ENCODE peak calls at places on chromosomes 1 and 21, in four cellular contexts. F is spleen; G is HCT116; U is CD8-positive, alpha-beta T cell. V is an unnamed sample.

GRCh38 chr21:21624674-21625073 is 626.5 kb downstream of the NCAM2 start:
- DNase-seq in F (no peak), G (no peak), U (no peak), V (peak; percentile 26)

GRCh38 chr1:48499211-48499610 is 27.2 kb upstream of the SPATA6 start:
- DNase-seq in F (no peak), G (no peak), U (no peak), V (no peak)

GRCh38 chr21:33238565-33239255 is 9.0 kb downstream of the IFNAR2 start:
- DNase-seq in F (no peak), G (no peak), U (no peak), V (no peak)

GRCh38 chr21:41866274-41866809 is 12.8 kb downstream of the PRDM15 start:
- DNase-seq in F (peak; percentile 60), G (no peak), U (no peak), V (no peak)

GRCh38 chr1:244049142-244049968 is 1.7 kb upstream of the ZBTB18 start:
- DNase-seq in F (peak; percentile 94), G (no peak), U (peak; percentile 43), V (no peak)

GRCh38 chr1:17194133-17194475 is 10.8 kb upstream of the PADI1 start:
- DNase-seq in F (no peak), G (no peak), U (no peak), V (no peak)

GRCh38 chr1:93304716-93305138 is 41.0 kb upstream of the DR1 start:
- DNase-seq in F (no peak), G (peak; percentile 35), U (peak; percentile 15), V (peak; percentile 48)

GRCh38 chr1:24914226-24915069 is 15.6 kb downstream of the RUNX3 start:
- DNase-seq in F (no peak), G (no peak), U (no peak), V (no peak)

GRCh38 chr1:100891380-100891779 is 3.3 kb downstream of the EXTL2 start:
- DNase-seq in F (no peak), G (no peak), U (no peak), V (no peak)

GRCh38 chr21:42056996-42057689 is 14.0 kb upstream of the UMODL1 start:
- DNase-seq in F (peak; percentile 68), G (no peak), U (no peak), V (peak; percentile 84)

GRCh38 chr1:40281852-40282251 is 23.8 kb downstream of the ZMPSTE24 start:
- DNase-seq in F (no peak), G (no peak), U (no peak), V (no peak)

GRCh38 chr1:153364181-153364580 is 6.5 kb downstream of the S100A9 start:
- DNase-seq in F (no peak), G (no peak), U (no peak), V (no peak)

GRCh38 chr1:119808972-119809550 is 2.2 kb downstream of the REG4 start:
- DNase-seq in F (peak; percentile 89), G (peak; percentile 64), U (peak; percentile 57), V (peak; percentile 47)

GRCh38 chr1:33177996-33178540 is 3.8 kb downstream of the TRIM62 start:
- DNase-seq in F (no peak), G (no peak), U (no peak), V (no peak)

GRCh38 chr1:174963547-174964125 is 36.1 kb upstream of the CACYBP start:
- DNase-seq in F (no peak), G (no peak), U (no peak), V (no peak)

GRCh38 chr1:89826594-89826993 is 5.8 kb downstream of the LRRC8D start:
- DNase-seq in F (no peak), G (no peak), U (no peak), V (no peak)

GRCh38 chr1:57443004-57443403 is 19.1 kb upstream of the DAB1 start:
- DNase-seq in F (no peak), G (no peak), U (no peak), V (no peak)

GRCh38 chr1:85091647-85092295 is 43.5 kb upstream of the MCOLN3 start:
- DNase-seq in F (no peak), G (no peak), U (no peak), V (no peak)

GRCh38 chr1:222618001-222618879 is at the start of gene MIA3:
- DNase-seq in F (peak; percentile 97), G (no peak), U (peak; percentile 28), V (no peak)

GRCh38 chr1:185775505-185775904 is 41.3 kb downstream of the HMCN1 start:
- DNase-seq in F (no peak), G (no peak), U (no peak), V (no peak)

GRCh38 chr1:202056644-202057334 is 46.4 kb downstream of the ELF3 start:
- DNase-seq in F (no peak), G (peak; percentile 76), U (no peak), V (no peak)

GRCh38 chr1:231376875-231377549 is 38.9 kb downstream of the SPRTN start:
- DNase-seq in F (no peak), G (no peak), U (no peak), V (no peak)

GRCh38 chr1:174428033-174428432 is 19.7 kb upstream of the GPR52 start:
- DNase-seq in F (no peak), G (no peak), U (no peak), V (no peak)

GRCh38 chr1:1304331-1305299 is 3.1 kb downstream of the ACAP3 start:
- DNase-seq in F (no peak), G (no peak), U (no peak), V (peak; percentile 65)

GRCh38 chr1:65795311-65795710 is 2.6 kb downstream of the PDE4B start:
- DNase-seq in F (no peak), G (no peak), U (no peak), V (no peak)

DNA sequence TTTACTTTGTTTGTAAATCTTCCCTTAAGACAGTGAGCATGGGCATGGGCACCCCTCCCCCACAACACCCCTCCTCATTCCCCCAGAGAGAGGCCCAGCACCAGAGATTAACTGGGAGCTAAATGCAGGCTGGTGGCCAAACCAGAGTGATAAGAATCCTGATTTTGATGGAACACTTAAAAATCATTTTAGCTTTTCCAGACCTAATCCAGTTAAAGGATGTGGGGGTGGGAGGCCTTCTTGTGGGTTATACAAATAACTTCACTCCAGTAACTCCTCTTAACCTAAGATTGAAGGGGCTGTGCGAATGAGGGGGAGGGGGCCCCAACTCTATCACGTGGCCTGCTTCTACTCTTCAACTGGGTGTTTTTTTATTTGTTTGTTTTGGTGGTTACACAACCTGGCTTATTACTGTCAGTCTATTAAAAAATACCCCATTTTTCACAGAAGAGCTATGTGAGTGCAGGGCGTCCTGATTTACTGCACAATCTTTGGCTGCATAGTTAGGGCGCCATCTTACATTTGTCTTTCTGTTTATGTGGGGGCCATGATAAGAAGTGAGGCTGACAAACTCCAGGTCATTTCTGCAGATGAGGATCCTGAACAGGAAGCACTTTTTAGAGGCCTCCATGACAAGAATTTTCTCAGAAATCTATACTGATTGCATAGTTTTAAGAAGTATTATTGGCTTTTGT is 398.1 kb upstream of the LYPLAL1 start:
- DNase-seq in F (no peak), G (no peak), U (no peak), V (no peak)
- TF ChIP-seq CTCF in F (no peak), G (no peak), U (no peak), V (no peak)

GRCh38 chr21:36973986-36974850 is 7.7 kb upstream of the HLCS start:
- DNase-seq in F (no peak), G (no peak), U (no peak), V (no peak)

GRCh38 chr21:36974851-36975192 is 8.4 kb upstream of the HLCS start:
- DNase-seq in F (no peak), G (no peak), U (no peak), V (no peak)

GRCh38 chr21:36980280-36981048 is 14.0 kb upstream of the HLCS start:
- DNase-seq in F (peak; percentile 80), G (no peak), U (no peak), V (no peak)

GRCh38 chr21:36976228-36976627 is 9.8 kb upstream of the HLCS start:
- DNase-seq in F (no peak), G (no peak), U (no peak), V (no peak)

GRCh38 chr21:36976882-36977651 is 10.6 kb upstream of the HLCS start:
- DNase-seq in F (no peak), G (peak; percentile 74), U (no peak), V (peak; percentile 27)
- H3K4me3 ChIP-seq in F (no peak overlapping the region), G (no peak overlapping the region), U (no peak overlapping the region), V (no peak overlapping the region)

DNA sequence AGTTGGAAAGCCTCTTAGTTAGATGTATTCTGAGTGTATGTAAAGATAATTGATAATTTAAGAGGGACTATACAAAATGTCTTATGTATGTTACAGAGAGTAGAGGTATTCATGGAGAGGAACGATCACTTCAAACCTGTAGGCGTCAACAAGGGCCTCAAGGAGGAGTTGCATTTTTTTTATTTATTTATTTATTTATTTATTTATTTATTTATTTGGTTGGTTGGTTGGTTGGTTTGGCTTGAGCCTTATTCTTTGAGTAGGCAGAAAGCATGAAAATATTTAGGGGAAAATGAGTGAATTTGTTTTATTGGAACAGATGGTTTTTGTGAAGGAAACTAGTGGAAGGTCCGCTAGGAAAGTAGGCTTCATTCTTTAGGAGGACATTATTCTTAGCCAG is 8.5 kb downstream of the ANGPTL1 start:
- DNase-seq in F (no peak), G (no peak), U (no peak), V (no peak)
- H3K27ac ChIP-seq in F (no peak overlapping the region), G (no peak overlapping the region), U (no peak overlapping the region), V (no peak overlapping the region)

DNA sequence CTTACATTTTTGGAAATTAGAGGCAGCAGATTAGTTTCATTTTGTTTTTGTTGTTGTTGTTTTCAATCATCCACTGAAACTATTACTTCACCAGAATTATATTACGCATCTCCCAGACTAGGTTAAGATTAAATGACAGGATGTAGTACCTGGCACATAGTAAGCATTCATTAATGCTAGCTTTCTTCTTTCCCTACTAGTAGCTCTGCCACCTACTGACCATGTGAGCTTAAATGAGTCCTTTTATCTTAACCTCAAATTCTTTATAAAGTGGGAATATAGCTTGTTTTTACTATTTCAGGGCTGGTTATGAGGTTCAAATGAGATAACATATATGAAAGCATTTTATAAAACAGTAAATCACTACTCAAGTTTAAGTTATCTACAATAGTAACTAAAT is 10.2 kb upstream of the ASPM start:
- DNase-seq in F (no peak), G (no peak), U (no peak), V (no peak)
- TF ChIP-seq CTCF in F (no peak), G (no peak), U (no peak), V (no peak)

GRCh38 chr1:234985531-234986294 is 142.9 kb downstream of the TOMM20 start:
- DNase-seq in F (no peak), G (no peak), U (no peak), V (no peak)
- H3K4me3 ChIP-seq in F (no peak overlapping the region), G (no peak overlapping the region), U (no peak overlapping the region), V (no peak overlapping the region)

DNA sequence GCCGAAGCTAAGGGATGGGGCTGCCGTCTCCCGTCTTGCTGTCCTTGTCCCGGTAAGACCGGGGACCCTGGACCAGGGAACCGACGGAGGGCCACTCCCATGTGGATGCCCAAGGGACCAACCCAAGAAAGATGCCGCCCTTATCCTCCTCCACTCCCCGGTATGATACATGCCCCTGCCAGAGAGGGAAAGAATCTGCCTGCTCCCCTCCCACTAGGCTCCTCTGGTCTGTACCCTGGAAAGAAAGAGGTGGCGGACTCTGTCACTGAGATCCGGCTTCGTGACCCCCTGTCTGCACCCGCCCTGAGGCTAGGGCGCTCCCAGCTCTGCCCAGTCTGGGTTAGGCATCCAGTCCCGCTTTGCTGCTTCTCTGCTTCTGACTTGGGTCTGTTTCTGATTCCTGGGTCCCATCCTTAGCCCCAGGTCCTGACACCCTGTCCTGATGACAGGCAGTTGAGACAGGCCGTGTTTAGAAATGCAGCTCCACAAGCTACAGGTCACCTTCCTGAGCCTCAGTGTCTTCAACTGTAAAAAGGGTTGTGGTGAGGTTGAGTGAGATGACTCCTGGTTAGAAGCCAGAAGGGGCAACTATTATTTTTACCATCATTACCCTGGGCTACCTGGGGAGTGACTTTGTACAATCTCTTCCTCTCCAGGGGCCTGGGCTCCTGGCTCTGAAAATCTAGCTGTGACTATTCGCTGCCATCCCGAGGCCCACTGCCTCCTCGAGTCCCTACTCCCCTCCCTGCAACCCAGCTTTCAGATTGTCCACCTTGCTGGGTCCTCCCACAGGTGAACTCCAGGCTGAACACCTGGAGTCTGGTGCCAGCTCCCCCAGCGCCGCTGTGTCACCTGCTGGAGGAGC is 3.7 kb downstream of the MATN1 start:
- DNase-seq in F (no peak), G (peak; percentile 41), U (no peak), V (no peak)
- H3K27ac ChIP-seq in F (peak overlapping the region; percentile 100), G (peak overlapping the region; percentile 77), U (peak overlapping the region; percentile 99), V (peak overlapping the region; percentile 99)

V was measured in AG04450.